ENCODE peak calls at places on chromosomes 6 and 20, in nine cellular contexts. W is cardiac fibroblast; T is activated CD4-positive, CD25-positive, alpha-beta regulatory T cell treated with anti-CD3 and anti-CD28 coated beads, Interleukin-2, amount 50 U/mL, for 16 hours; C is mesendoderm; R is stimulated activated CD4-positive, alpha-beta T cell treated with anti-CD3 and anti-CD28 coated beads, Interleukin-12 subunit alpha, Interleukin-12 subunit beta, amount 100 ng/mL, for 24 hours; G is COR-L47; V is CD4-positive, alpha-beta memory T cell; P is adipocyte; L is mucosa of descending colon. F is an unnamed sample.

GRCh38 chr20:36845288-36845969 is 30.5 kb upstream of the TLDC2 start:
- DNase-seq in P (no peak), C (no peak), L (peak), G (peak), R (no peak), W (no peak), V (no peak), T (no peak), F (peak)

GRCh38 chr6:21078497-21078896 is 515.1 kb upstream of the SOX4 start:
- DNase-seq in L (no peak), W (no peak), R (no peak), G (no peak), P (no peak), C (peak), T (no peak), V (no peak), F (no peak)

GRCh38 chr6:20119446-20119845 is 92.8 kb downstream of the MBOAT1 start:
- DNase-seq in G (no peak), C (no peak), R (no peak), P (no peak), W (no peak), V (no peak), L (no peak), T (no peak), F (no peak)

GRCh38 chr20:17457064-17457463 is 74.1 kb downstream of the BFSP1 start:
- DNase-seq in G (no peak), L (no peak), T (no peak), R (no peak), P (no peak), C (no peak), V (no peak), W (no peak), F (no peak)

GRCh38 chr20:52313335-52313963 is 121.9 kb upstream of the ZFP64 start:
- DNase-seq in V (no peak), L (peak), P (peak), R (no peak), T (no peak), W (peak), C (peak), G (peak), F (no peak)

GRCh38 chr6:12582421-12583110 is 134.0 kb upstream of the PHACTR1 start:
- DNase-seq in G (no peak), V (no peak), P (no peak), L (no peak), R (no peak), C (no peak), W (peak), T (no peak), F (no peak)

GRCh38 chr6:8243462-8243861 is 141.1 kb upstream of the EEF1E1 start:
- DNase-seq in C (peak), L (no peak), T (no peak), V (no peak), W (peak), G (no peak), P (peak), R (no peak), F (no peak)

GRCh38 chr6:79628466-79629288 is 2.5 kb upstream of the SH3BGRL2 start:
- DNase-seq in V (no peak), R (no peak), T (no peak), P (no peak), W (no peak), C (no peak), G (no peak), L (no peak), F (no peak)

GRCh38 chr20:53020376-53020775 is 48.2 kb downstream of the TSHZ2 start:
- DNase-seq in C (no peak), R (no peak), P (no peak), T (no peak), G (no peak), W (no peak), V (no peak), L (no peak), F (no peak)

GRCh38 chr20:46004187-46004586 is 4.5 kb upstream of the MMP9 start:
- DNase-seq in T (no peak), G (no peak), P (no peak), V (no peak), C (peak), W (no peak), R (no peak), L (no peak), F (peak)

GRCh38 chr6:89662659-89663223 is 24.2 kb upstream of the LYRM2 start:
- DNase-seq in L (peak), G (no peak), R (no peak), V (no peak), P (no peak), W (no peak), C (no peak), T (no peak), F (no peak)

GRCh38 chr20:41047279-41047974 is 18.8 kb downstream of the TOP1 start:
- DNase-seq in G (no peak), T (no peak), P (no peak), L (no peak), W (no peak), C (peak), R (no peak), V (no peak), F (no peak)

GRCh38 chr20:36784900-36785299 is 11.3 kb upstream of the DSN1 start:
- DNase-seq in G (no peak), P (no peak), R (no peak), T (no peak), L (no peak), W (peak), C (no peak), V (no peak), F (no peak)

GRCh38 chr20:48397689-48398005 is 430.2 kb downstream of the PREX1 start:
- DNase-seq in R (no peak), L (no peak), P (no peak), W (no peak), V (no peak), T (no peak), C (no peak), G (no peak), F (no peak)

GRCh38 chr20:9131841-9132240 is 63.0 kb downstream of the PLCB4 start:
- DNase-seq in T (no peak), L (no peak), V (no peak), C (no peak), P (no peak), G (no peak), R (no peak), W (no peak), F (no peak)

GRCh38 chr20:95215-95614 is 7.7 kb downstream of the DEFB125 start:
- DNase-seq in T (no peak), R (no peak), P (no peak), V (no peak), L (no peak), C (peak), W (no peak), G (no peak), F (no peak)

GRCh38 chr6:158853072-158853871 is 34.1 kb upstream of the EZR start:
- DNase-seq in V (peak), R (peak), C (peak), W (peak), P (peak), T (peak), G (peak), L (peak), F (peak)

GRCh38 chr20:10524034-10524476 is 89.0 kb downstream of the SLX4IP start:
- DNase-seq in W (peak), C (peak), V (no peak), R (no peak), T (no peak), L (peak), P (no peak), G (peak), F (no peak)

GRCh38 chr20:48224531-48224930 is 439.2 kb upstream of the SULF2 start:
- DNase-seq in T (no peak), R (no peak), W (no peak), C (no peak), P (peak), L (no peak), G (no peak), V (no peak), F (no peak)

GRCh38 chr20:31813611-31814010 is 5.5 kb upstream of the MYLK2 start:
- DNase-seq in R (no peak), W (no peak), L (no peak), P (no peak), T (no peak), V (no peak), C (no peak), G (no peak), F (no peak)

GRCh38 chr6:44249082-44249748 is 2.3 kb downstream of the HSP90AB1 start:
- DNase-seq in C (no peak), G (no peak), W (no peak), T (no peak), L (no peak), R (no peak), P (no peak), V (no peak), F (no peak)

GRCh38 chr6:5287205-5287965 is 26.1 kb downstream of the FARS2 start:
- DNase-seq in W (peak), C (peak), V (no peak), G (no peak), R (no peak), T (no peak), L (no peak), P (peak), F (no peak)

GRCh38 chr6:36099872-36100483 is 30.3 kb upstream of the MAPK13 start:
- DNase-seq in C (no peak), P (no peak), G (no peak), V (peak), T (no peak), R (no peak), L (no peak), W (no peak), F (no peak)

GRCh38 chr6:47451162-47451561 is 26.4 kb upstream of the CD2AP start:
- DNase-seq in R (no peak), G (no peak), V (no peak), T (no peak), P (no peak), L (no peak), C (no peak), W (no peak), F (no peak)